ENCODE peak calls at places on chromosomes 6 and 20, in nine cellular contexts. One of them, this sample, is unnamed.

GRCh38 chr6:1604347-1604990 is 5.2 kb upstream of the FOXC1 start:
- DNase-seq in astrocyte of the cerebellum: no peak
- DNase-seq in GM06990: peak; percentile 69
- DNase-seq in HepG2: peak; percentile 54
- DNase-seq in left lung: peak; percentile 95
- DNase-seq in body of pancreas: peak; percentile 69
- DNase-seq in IMR-90: peak; percentile 36
- DNase-seq in OCI-LY7: peak; percentile 57
- DNase-seq in psoas muscle: peak; percentile 83
- DNase-seq in this sample: peak; percentile 49

GRCh38 chr6:148996815-148997214 is 250.0 kb downstream of the UST start:
- DNase-seq in astrocyte of the cerebellum: no peak
- DNase-seq in GM06990: no peak
- DNase-seq in HepG2: no peak
- DNase-seq in left lung: no peak
- DNase-seq in body of pancreas: no peak
- DNase-seq in IMR-90: no peak
- DNase-seq in OCI-LY7: no peak
- DNase-seq in psoas muscle: no peak
- DNase-seq in this sample: no peak

GRCh38 chr20:60152792-60153191 is 194.6 kb downstream of the CDH26 start:
- DNase-seq in astrocyte of the cerebellum: no peak
- DNase-seq in GM06990: no peak
- DNase-seq in HepG2: no peak
- DNase-seq in left lung: no peak
- DNase-seq in body of pancreas: no peak
- DNase-seq in IMR-90: no peak
- DNase-seq in OCI-LY7: no peak
- DNase-seq in psoas muscle: no peak
- DNase-seq in this sample: no peak

GRCh38 chr6:22926613-22927348 is 357.4 kb downstream of the HDGFL1 start:
- DNase-seq in astrocyte of the cerebellum: no peak
- DNase-seq in GM06990: no peak
- DNase-seq in HepG2: no peak
- DNase-seq in left lung: no peak
- DNase-seq in body of pancreas: no peak
- DNase-seq in IMR-90: no peak
- DNase-seq in OCI-LY7: no peak
- DNase-seq in psoas muscle: no peak
- DNase-seq in this sample: no peak

GRCh38 chr6:170231496-170232185 is 59.2 kb downstream of the DLL1 start:
- DNase-seq in astrocyte of the cerebellum: no peak
- DNase-seq in GM06990: no peak
- DNase-seq in HepG2: no peak
- DNase-seq in left lung: peak; percentile 63
- DNase-seq in body of pancreas: peak; percentile 7
- DNase-seq in IMR-90: peak; percentile 6
- DNase-seq in OCI-LY7: no peak
- DNase-seq in psoas muscle: no peak
- DNase-seq in this sample: no peak

GRCh38 chr6:44247338-44248302 is 719 bp downstream of the HSP90AB1 start:
- DNase-seq in astrocyte of the cerebellum: no peak
- DNase-seq in GM06990: peak; percentile 81
- DNase-seq in HepG2: peak; percentile 36
- DNase-seq in left lung: peak; percentile 92
- DNase-seq in body of pancreas: peak; percentile 87
- DNase-seq in IMR-90: peak; percentile 38
- DNase-seq in OCI-LY7: peak; percentile 74
- DNase-seq in psoas muscle: peak; percentile 91
- DNase-seq in this sample: peak; percentile 53

GRCh38 chr6:153167026-153167891 is 36.2 kb upstream of the RGS17 start:
- DNase-seq in astrocyte of the cerebellum: peak; percentile 72
- DNase-seq in GM06990: no peak
- DNase-seq in HepG2: peak; percentile 22
- DNase-seq in left lung: no peak
- DNase-seq in body of pancreas: no peak
- DNase-seq in IMR-90: peak; percentile 90
- DNase-seq in OCI-LY7: no peak
- DNase-seq in psoas muscle: no peak
- DNase-seq in this sample: peak; percentile 76

GRCh38 chr20:23136893-23137745 is 51.0 kb upstream of the CD93 start:
- DNase-seq in astrocyte of the cerebellum: no peak
- DNase-seq in GM06990: no peak
- DNase-seq in HepG2: no peak
- DNase-seq in left lung: no peak
- DNase-seq in body of pancreas: peak; percentile 8
- DNase-seq in IMR-90: no peak
- DNase-seq in OCI-LY7: no peak
- DNase-seq in psoas muscle: peak; percentile 97
- DNase-seq in this sample: no peak

GRCh38 chr6:3616565-3617176 is 134.8 kb downstream of the PXDC1 start:
- DNase-seq in astrocyte of the cerebellum: no peak
- DNase-seq in GM06990: no peak
- DNase-seq in HepG2: no peak
- DNase-seq in left lung: no peak
- DNase-seq in body of pancreas: no peak
- DNase-seq in IMR-90: no peak
- DNase-seq in OCI-LY7: no peak
- DNase-seq in psoas muscle: no peak
- DNase-seq in this sample: no peak

GRCh38 chr6:79353226-79353625 is 118.7 kb upstream of the HMGN3 start:
- DNase-seq in astrocyte of the cerebellum: no peak
- DNase-seq in GM06990: no peak
- DNase-seq in HepG2: no peak
- DNase-seq in left lung: no peak
- DNase-seq in body of pancreas: no peak
- DNase-seq in IMR-90: no peak
- DNase-seq in OCI-LY7: no peak
- DNase-seq in psoas muscle: no peak
- DNase-seq in this sample: peak; percentile 28

GRCh38 chr6:136173519-136174507 is 76.3 kb downstream of the MTFR2 start:
- DNase-seq in astrocyte of the cerebellum: no peak
- DNase-seq in GM06990: no peak
- DNase-seq in HepG2: no peak
- DNase-seq in left lung: no peak
- DNase-seq in body of pancreas: peak; percentile 13
- DNase-seq in IMR-90: peak; percentile 96
- DNase-seq in OCI-LY7: no peak
- DNase-seq in psoas muscle: no peak
- DNase-seq in this sample: peak; percentile 76

GRCh38 chr6:148087659-148088058 is 255.0 kb upstream of the SASH1 start:
- DNase-seq in astrocyte of the cerebellum: no peak
- DNase-seq in GM06990: no peak
- DNase-seq in HepG2: no peak
- DNase-seq in left lung: no peak
- DNase-seq in body of pancreas: no peak
- DNase-seq in IMR-90: no peak
- DNase-seq in OCI-LY7: no peak
- DNase-seq in psoas muscle: no peak
- DNase-seq in this sample: no peak

GRCh38 chr6:33208089-33208967 is at the start of gene RING1:
- DNase-seq in astrocyte of the cerebellum: no peak
- DNase-seq in GM06990: peak; percentile 86
- DNase-seq in HepG2: peak; percentile 59
- DNase-seq in left lung: peak; percentile 98
- DNase-seq in body of pancreas: peak; percentile 87
- DNase-seq in IMR-90: peak; percentile 67
- DNase-seq in OCI-LY7: peak; percentile 85
- DNase-seq in psoas muscle: peak; percentile 93
- DNase-seq in this sample: peak; percentile 67
- H3K4me3 ChIP-seq in astrocyte of the cerebellum: peak within 1 kb of the TSS; percentile 74
- H3K4me3 ChIP-seq in GM06990: peak within 1 kb of the TSS; percentile 86
- H3K4me3 ChIP-seq in HepG2: peak within 1 kb of the TSS; percentile 90
- H3K4me3 ChIP-seq in left lung: peak within 1 kb of the TSS; percentile 70
- H3K4me3 ChIP-seq in body of pancreas: peak within 1 kb of the TSS; percentile 79
- H3K4me3 ChIP-seq in IMR-90: peak within 1 kb of the TSS; percentile 90
- H3K4me3 ChIP-seq in OCI-LY7: peak within 1 kb of the TSS; percentile 90
- H3K4me3 ChIP-seq in psoas muscle: peak within 1 kb of the TSS; percentile 89
- H3K4me3 ChIP-seq in this sample: peak within 1 kb of the TSS; percentile 83

DNA sequence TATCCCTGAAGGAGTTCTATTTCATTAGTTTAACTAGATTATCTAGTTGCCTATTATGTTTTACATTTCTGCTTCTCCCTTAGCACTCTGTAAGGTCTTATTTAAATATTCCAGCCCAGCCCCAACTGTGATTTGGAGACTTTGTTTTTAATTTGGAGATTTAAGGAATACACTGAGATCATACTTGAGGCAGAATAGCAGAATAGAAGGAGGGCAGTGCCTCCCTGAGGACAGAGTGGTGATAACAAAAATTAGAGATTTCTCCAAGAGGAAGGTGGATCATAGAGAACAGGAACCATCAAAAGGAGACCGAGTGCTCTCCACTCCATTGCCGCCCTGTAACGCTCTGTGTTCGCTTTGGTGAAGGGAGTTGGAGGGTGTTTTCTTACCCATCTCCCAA is 14.8 kb upstream of the CD164 start:
- DNase-seq in astrocyte of the cerebellum: no peak
- DNase-seq in GM06990: no peak
- DNase-seq in HepG2: no peak
- DNase-seq in left lung: no peak
- DNase-seq in body of pancreas: no peak
- DNase-seq in IMR-90: peak; percentile 44
- DNase-seq in OCI-LY7: no peak
- DNase-seq in psoas muscle: no peak
- DNase-seq in this sample: peak; percentile 64
- TF ChIP-seq CTCF in astrocyte of the cerebellum: peak; percentile 32
- TF ChIP-seq CTCF in GM06990: peak; percentile 9
- TF ChIP-seq CTCF in HepG2: peak; percentile 64
- TF ChIP-seq CTCF in left lung: no peak
- TF ChIP-seq CTCF in body of pancreas: peak; percentile 52
- TF ChIP-seq CTCF in IMR-90: peak; percentile 61
- TF ChIP-seq CTCF in OCI-LY7: peak; percentile 57
- TF ChIP-seq CTCF in psoas muscle: peak; percentile 27
- TF ChIP-seq CTCF in this sample: peak; percentile 44

DNA sequence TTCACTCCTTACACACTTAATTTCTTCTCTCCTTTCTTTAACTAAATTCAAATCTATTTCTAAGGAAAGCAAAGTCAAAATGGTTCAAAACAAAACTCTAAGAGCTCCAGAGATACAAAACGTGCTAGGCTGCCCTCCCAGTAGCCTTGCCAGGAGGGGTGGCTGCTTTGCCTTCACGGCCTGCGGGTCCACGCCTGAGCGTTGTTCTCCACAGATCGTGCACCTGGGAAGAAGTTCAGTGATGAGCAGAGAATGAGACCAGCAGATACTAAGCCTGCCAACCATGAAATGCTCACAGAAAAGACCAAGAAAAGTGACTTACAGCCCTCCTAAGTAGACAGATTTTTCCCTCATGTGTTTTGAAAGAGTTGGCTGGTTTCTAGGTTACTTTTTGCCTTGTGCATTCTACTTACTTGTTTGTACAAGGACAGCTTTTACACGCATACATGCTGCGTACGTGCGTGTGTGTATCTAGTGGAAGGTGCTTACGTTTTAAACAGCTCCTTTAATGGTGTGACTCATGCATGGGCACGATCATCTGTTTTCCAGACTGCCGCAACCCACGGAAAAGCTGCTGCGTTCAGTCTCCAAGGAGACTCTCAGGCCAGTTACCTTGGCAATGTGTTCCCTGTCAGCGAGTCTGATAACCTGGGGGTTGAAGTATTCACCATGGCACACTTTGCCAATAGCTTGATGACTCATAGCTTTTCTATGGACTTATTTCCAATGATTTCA is 32.4 kb upstream of the PBOV1 start:
- DNase-seq in astrocyte of the cerebellum: peak; percentile 69
- DNase-seq in GM06990: no peak
- DNase-seq in HepG2: no peak
- DNase-seq in left lung: no peak
- DNase-seq in body of pancreas: peak; percentile 95
- DNase-seq in IMR-90: peak; percentile 5
- DNase-seq in OCI-LY7: no peak
- DNase-seq in psoas muscle: no peak
- DNase-seq in this sample: peak; percentile 76
- H3K4me3 ChIP-seq in astrocyte of the cerebellum: no peak overlapping the region
- H3K4me3 ChIP-seq in GM06990: no peak overlapping the region
- H3K4me3 ChIP-seq in HepG2: no peak overlapping the region
- H3K4me3 ChIP-seq in left lung: no peak overlapping the region
- H3K4me3 ChIP-seq in body of pancreas: no peak overlapping the region
- H3K4me3 ChIP-seq in IMR-90: no peak overlapping the region
- H3K4me3 ChIP-seq in OCI-LY7: no peak overlapping the region
- H3K4me3 ChIP-seq in psoas muscle: no peak overlapping the region
- H3K4me3 ChIP-seq in this sample: no peak overlapping the region

GRCh38 chr20:7985916-7986315 is 33.6 kb downstream of the TMX4 start:
- DNase-seq in astrocyte of the cerebellum: no peak
- DNase-seq in GM06990: no peak
- DNase-seq in HepG2: no peak
- DNase-seq in left lung: no peak
- DNase-seq in body of pancreas: no peak
- DNase-seq in IMR-90: no peak
- DNase-seq in OCI-LY7: no peak
- DNase-seq in psoas muscle: no peak
- DNase-seq in this sample: no peak

GRCh38 chr20:7981374-7981773 is 38.2 kb downstream of the TMX4 start:
- DNase-seq in astrocyte of the cerebellum: no peak
- DNase-seq in GM06990: no peak
- DNase-seq in HepG2: peak; percentile 77
- DNase-seq in left lung: no peak
- DNase-seq in body of pancreas: no peak
- DNase-seq in IMR-90: no peak
- DNase-seq in OCI-LY7: no peak
- DNase-seq in psoas muscle: no peak
- DNase-seq in this sample: no peak

GRCh38 chr20:7984192-7984591 is 35.4 kb downstream of the TMX4 start:
- DNase-seq in astrocyte of the cerebellum: no peak
- DNase-seq in GM06990: no peak
- DNase-seq in HepG2: no peak
- DNase-seq in left lung: no peak
- DNase-seq in body of pancreas: no peak
- DNase-seq in IMR-90: no peak
- DNase-seq in OCI-LY7: no peak
- DNase-seq in psoas muscle: no peak
- DNase-seq in this sample: no peak

GRCh38 chr20:7976015-7976414 is 35.8 kb upstream of the HAO1 start:
- DNase-seq in astrocyte of the cerebellum: no peak
- DNase-seq in GM06990: no peak
- DNase-seq in HepG2: no peak
- DNase-seq in left lung: no peak
- DNase-seq in body of pancreas: no peak
- DNase-seq in IMR-90: peak; percentile 34
- DNase-seq in OCI-LY7: no peak
- DNase-seq in psoas muscle: no peak
- DNase-seq in this sample: no peak

DNA sequence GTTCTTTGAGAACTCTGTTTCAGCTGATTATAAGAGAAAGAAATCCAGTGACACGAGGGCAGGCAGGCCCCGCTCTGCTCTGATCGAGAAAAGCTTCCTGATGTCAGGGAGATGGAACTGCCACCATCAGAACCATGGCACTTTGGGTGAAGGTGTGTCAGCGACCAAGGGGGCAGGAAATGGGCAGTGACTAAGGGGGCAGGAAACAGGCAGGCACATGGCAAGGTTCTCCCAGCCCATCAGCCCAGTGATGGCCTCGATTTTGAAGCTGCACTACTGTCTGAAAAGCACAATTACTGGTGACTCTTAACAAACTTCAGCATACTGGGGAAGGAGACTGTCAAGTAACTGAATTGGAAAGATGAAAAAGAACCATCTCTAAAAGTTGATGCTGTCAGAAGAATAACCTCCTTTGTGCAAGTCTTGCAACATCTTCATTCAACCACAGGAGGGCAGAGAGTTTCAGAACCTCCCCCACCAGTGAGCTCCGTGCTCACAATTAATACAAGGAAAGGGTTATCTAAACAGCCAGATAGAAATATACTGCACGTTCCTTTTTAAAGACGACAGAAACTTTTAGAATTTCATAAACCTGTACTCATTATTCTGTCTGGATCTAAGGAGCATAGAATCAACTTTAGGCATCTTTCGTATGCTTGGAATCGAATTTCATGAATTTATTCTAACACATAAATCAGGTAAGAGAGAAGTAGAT is 39.1 kb downstream of the TMX4 start:
- DNase-seq in astrocyte of the cerebellum: peak; percentile 11
- DNase-seq in GM06990: no peak
- DNase-seq in HepG2: peak; percentile 79
- DNase-seq in left lung: no peak
- DNase-seq in body of pancreas: no peak
- DNase-seq in IMR-90: peak; percentile 64
- DNase-seq in OCI-LY7: peak; percentile 36
- DNase-seq in psoas muscle: no peak
- DNase-seq in this sample: peak; percentile 72
- TF ChIP-seq CTCF in astrocyte of the cerebellum: peak; percentile 57
- TF ChIP-seq CTCF in GM06990: peak; percentile 54
- TF ChIP-seq CTCF in HepG2: peak; percentile 76
- TF ChIP-seq CTCF in left lung: peak; percentile 31
- TF ChIP-seq CTCF in body of pancreas: peak; percentile 38
- TF ChIP-seq CTCF in IMR-90: peak; percentile 57
- TF ChIP-seq CTCF in OCI-LY7: peak; percentile 76
- TF ChIP-seq CTCF in psoas muscle: peak; percentile 22
- TF ChIP-seq CTCF in this sample: peak; percentile 63

This sample was measured in cardiac fibroblast.